ENCODE peak calls at places on chromosomes 2 and 18, in four cellular contexts. One of them, this sample, is unnamed.

GRCh38 chr2:220837226-220837625 is 734.9 kb downstream of the EPHA4 start:
- DNase-seq in IMR-90: peak; percentile 41
- DNase-seq in K562: no peak
- DNase-seq in GM12878: no peak
- DNase-seq in this sample: no peak

GRCh38 chr2:130790808-130791616 is 35.7 kb downstream of the AMER3 start:
- DNase-seq in IMR-90: no peak
- DNase-seq in K562: no peak
- DNase-seq in GM12878: no peak
- DNase-seq in this sample: no peak

GRCh38 chr2:186496401-186496800 is 10.3 kb downstream of the ZC3H15 start:
- DNase-seq in IMR-90: no peak
- DNase-seq in K562: no peak
- DNase-seq in GM12878: no peak
- DNase-seq in this sample: no peak

GRCh38 chr2:45607701-45608100 is 3.4 kb downstream of the SRBD1 start:
- DNase-seq in IMR-90: no peak
- DNase-seq in K562: peak; percentile 55
- DNase-seq in GM12878: no peak
- DNase-seq in this sample: peak; percentile 24

GRCh38 chr2:25853038-25853638 is 25.1 kb downstream of the ASXL2 start:
- DNase-seq in IMR-90: no peak
- DNase-seq in K562: no peak
- DNase-seq in GM12878: no peak
- DNase-seq in this sample: no peak

GRCh38 chr2:127984551-127984950 is 43.3 kb downstream of the SAP130 start:
- DNase-seq in IMR-90: peak; percentile 60
- DNase-seq in K562: no peak
- DNase-seq in GM12878: no peak
- DNase-seq in this sample: no peak

GRCh38 chr2:53268086-53268485 is 499.5 kb upstream of the CHAC2 start:
- DNase-seq in IMR-90: no peak
- DNase-seq in K562: no peak
- DNase-seq in GM12878: no peak
- DNase-seq in this sample: no peak

GRCh38 chr2:172084484-172084733 is 898 bp upstream of the DLX1 start:
- DNase-seq in IMR-90: no peak
- DNase-seq in K562: peak; percentile 74
- DNase-seq in GM12878: no peak
- DNase-seq in this sample: no peak

GRCh38 chr2:200225943-200226342 is 80.5 kb upstream of the SPATS2L start:
- DNase-seq in IMR-90: peak; percentile 28
- DNase-seq in K562: no peak
- DNase-seq in GM12878: no peak
- DNase-seq in this sample: no peak

GRCh38 chr2:8392098-8392844 is 289.6 kb upstream of the ID2 start:
- DNase-seq in IMR-90: no peak
- DNase-seq in K562: no peak
- DNase-seq in GM12878: no peak
- DNase-seq in this sample: no peak

GRCh38 chr2:8389373-8390108 is 292.3 kb upstream of the ID2 start:
- DNase-seq in IMR-90: peak; percentile 51
- DNase-seq in K562: no peak
- DNase-seq in GM12878: no peak
- DNase-seq in this sample: no peak

GRCh38 chr2:8393506-8393905 is 288.4 kb upstream of the ID2 start:
- DNase-seq in IMR-90: no peak
- DNase-seq in K562: no peak
- DNase-seq in GM12878: no peak
- DNase-seq in this sample: no peak

GRCh38 chr2:8391126-8391525 is 290.7 kb upstream of the ID2 start:
- DNase-seq in IMR-90: no peak
- DNase-seq in K562: no peak
- DNase-seq in GM12878: no peak
- DNase-seq in this sample: no peak

DNA sequence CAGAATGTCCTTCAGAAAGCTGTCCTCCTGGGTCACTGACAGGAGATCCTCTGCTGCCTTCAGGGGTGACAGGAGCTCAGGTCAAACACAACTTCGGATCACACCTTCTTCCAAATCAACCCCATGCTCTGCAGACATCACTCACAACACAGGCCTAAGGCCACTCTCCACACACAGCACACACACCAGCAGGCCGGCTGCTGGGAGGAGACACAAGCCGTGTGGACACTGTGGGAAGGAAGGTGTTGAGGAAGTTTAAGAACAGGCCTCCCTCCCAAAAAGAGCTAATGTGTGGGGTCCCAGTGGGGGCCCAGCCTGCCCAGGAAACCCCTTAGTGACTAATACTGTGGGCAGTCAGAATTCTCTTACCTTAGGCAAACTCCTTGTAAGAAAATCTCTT is 290.3 kb upstream of the ID2 start:
- DNase-seq in IMR-90: no peak
- DNase-seq in K562: no peak
- DNase-seq in GM12878: no peak
- DNase-seq in this sample: no peak
- TF ChIP-seq FOS in IMR-90: no peak
- TF ChIP-seq FOS in K562: no peak
- TF ChIP-seq FOS in GM12878: no peak
- TF ChIP-seq FOS in this sample: no peak

DNA sequence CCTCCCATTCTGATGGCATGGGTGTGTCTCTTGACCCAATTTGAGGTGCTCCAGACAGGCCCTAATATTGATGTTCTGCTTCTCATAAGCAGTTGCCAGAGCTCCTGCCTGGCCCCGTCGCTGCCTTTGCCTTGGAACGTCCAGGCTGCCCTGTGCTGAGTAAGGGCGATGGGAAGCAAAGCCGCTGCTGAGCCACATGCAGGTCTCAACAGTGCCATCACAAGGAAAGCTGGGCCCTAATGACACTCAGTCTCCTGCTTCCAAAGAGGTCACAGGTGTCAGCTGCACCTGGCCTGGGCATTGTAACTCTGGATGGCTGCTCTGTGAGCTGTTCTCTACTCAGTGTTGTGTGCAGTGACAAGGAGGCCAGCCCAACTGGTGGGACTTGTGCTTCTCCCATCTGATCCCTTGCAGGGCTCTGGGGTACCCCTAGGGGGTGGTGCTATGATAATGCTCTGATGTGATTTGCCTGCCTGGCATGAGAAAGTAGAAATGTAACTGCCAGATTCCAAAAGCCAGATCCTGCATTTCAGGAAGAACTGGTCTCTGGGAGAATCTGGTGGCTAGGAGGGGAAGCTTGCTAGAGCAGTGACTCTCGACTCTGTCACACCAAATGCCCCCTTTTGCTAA is 8.7 kb downstream of the TTC39C start:
- DNase-seq in IMR-90: no peak
- DNase-seq in K562: no peak
- DNase-seq in GM12878: no peak
- DNase-seq in this sample: no peak
- TF ChIP-seq CTCF in IMR-90: no peak
- TF ChIP-seq CTCF in K562: no peak
- TF ChIP-seq CTCF in GM12878: peak; percentile 12
- TF ChIP-seq CTCF in this sample: no peak

DNA sequence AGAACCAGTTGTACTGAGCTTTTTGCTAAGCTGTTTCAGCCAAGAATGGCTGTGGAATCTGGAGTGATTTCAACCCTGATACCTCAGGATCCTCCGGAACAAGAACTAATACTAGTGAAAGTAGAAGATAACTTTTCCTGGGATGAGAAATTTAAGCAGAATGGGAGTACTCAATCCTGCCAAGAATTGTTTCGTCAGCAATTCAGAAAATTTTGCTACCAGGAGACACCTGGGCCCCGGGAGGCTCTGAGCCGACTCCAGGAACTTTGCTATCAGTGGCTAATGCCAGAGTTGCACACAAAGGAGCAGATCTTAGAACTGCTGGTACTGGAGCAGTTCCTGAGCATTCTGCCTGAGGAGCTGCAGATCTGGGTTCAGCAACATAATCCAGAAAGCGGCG is 1.6 kb downstream of the ZNF397 start:
- DNase-seq in IMR-90: no peak
- DNase-seq in K562: no peak
- DNase-seq in GM12878: no peak
- DNase-seq in this sample: no peak
- H3K4me3 ChIP-seq in IMR-90: no peak overlapping the region
- H3K4me3 ChIP-seq in K562: no peak overlapping the region
- H3K4me3 ChIP-seq in GM12878: peak overlapping the region; percentile 4
- H3K4me3 ChIP-seq in this sample: no peak overlapping the region

GRCh38 chr2:64996914-64997313 is 7.7 kb downstream of the SLC1A4 start:
- DNase-seq in IMR-90: no peak
- DNase-seq in K562: no peak
- DNase-seq in GM12878: no peak
- DNase-seq in this sample: no peak

GRCh38 chr2:64995041-64995440 is 5.8 kb downstream of the SLC1A4 start:
- DNase-seq in IMR-90: no peak
- DNase-seq in K562: no peak
- DNase-seq in GM12878: no peak
- DNase-seq in this sample: no peak

GRCh38 chr2:65000619-65001018 is 11.4 kb downstream of the SLC1A4 start:
- DNase-seq in IMR-90: no peak
- DNase-seq in K562: no peak
- DNase-seq in GM12878: no peak
- DNase-seq in this sample: no peak

GRCh38 chr2:64999754-65000153 is 10.6 kb downstream of the SLC1A4 start:
- DNase-seq in IMR-90: no peak
- DNase-seq in K562: no peak
- DNase-seq in GM12878: no peak
- DNase-seq in this sample: no peak

DNA sequence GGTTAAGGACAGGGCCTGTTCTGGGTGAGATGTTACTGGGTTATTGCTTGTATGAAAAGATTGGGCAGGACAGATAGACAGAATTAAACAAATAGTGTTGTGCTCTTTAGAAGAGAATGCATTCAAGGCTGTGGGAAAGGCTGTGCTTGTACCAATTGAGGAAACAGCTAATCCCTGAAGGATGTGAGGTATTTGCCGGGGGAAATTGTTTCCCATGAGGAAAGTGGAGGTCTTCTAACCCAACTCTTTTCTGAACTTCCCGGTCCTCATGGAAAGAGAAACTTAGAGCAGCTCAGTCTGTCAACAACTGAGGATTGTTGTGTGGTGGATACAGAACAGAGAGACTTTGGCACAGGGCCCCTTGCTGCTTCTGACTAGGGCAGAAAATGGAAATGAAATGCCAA is 9.5 kb downstream of the SLC1A4 start:
- DNase-seq in IMR-90: peak; percentile 74
- DNase-seq in K562: no peak
- DNase-seq in GM12878: no peak
- DNase-seq in this sample: peak; percentile 94
- TF ChIP-seq FOS in IMR-90: no peak
- TF ChIP-seq FOS in K562: no peak
- TF ChIP-seq FOS in GM12878: no peak
- TF ChIP-seq FOS in this sample: no peak

DNA sequence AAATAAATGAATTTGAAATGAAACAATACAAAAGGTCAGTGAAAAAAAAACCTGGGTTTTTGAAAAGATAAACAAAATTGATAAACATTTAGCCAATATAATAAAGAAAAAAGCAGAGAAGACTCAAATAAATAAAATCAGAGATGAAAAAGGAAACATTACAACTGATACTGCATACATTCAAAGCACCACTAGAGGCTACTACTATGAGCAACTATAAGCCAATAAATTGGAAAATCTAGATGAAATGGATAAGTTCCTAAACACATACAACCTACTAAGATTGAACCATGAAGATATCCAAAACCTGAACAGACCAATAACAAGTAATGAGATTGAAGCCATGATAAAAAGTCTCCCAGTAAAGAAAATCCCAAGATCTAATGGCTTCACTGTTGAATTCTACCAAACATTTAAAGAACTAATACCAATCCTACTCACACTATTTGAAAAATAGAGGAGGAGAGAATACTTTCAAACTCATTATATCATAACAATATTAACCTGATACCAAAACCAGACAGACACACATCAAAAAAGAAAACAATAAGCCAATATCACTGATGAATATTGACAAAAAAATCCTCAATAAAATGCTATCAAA is 80.8 kb upstream of the CERS6 start:
- DNase-seq in IMR-90: no peak
- DNase-seq in K562: no peak
- DNase-seq in GM12878: no peak
- DNase-seq in this sample: no peak
- TF ChIP-seq CTCF in IMR-90: no peak
- TF ChIP-seq CTCF in K562: no peak
- TF ChIP-seq CTCF in GM12878: peak; percentile 16
- TF ChIP-seq CTCF in this sample: no peak

GRCh38 chr18:499351-500229 is 911 bp downstream of the COLEC12 start:
- DNase-seq in IMR-90: peak; percentile 85
- DNase-seq in K562: no peak
- DNase-seq in GM12878: no peak
- DNase-seq in this sample: peak; percentile 57
- H3K4me3 ChIP-seq in IMR-90: peak overlapping the region; percentile 35
- H3K4me3 ChIP-seq in K562: no peak overlapping the region
- H3K4me3 ChIP-seq in GM12878: no peak overlapping the region
- H3K4me3 ChIP-seq in this sample: peak overlapping the region; percentile 58

DNA sequence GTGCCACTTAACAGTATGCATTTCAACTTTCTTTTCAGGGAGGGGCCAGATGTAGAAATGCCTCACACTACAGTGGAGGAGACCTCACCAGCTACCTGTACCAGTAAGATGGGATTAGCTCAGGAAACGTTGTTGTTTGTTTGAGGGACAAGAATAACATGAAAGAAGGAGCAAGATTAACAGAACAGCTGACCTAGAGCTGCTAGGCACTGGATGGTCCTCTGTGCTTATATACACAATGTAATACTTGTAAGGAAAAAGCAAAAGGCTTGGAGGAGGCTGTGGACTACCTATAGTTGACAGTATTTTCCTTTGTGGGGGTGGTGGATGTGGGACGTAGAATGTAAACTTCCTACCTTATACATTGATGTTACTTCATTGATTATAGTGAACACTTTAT is 154.4 kb downstream of the FMNL2 start:
- DNase-seq in IMR-90: no peak
- DNase-seq in K562: no peak
- DNase-seq in GM12878: no peak
- DNase-seq in this sample: no peak
- TF ChIP-seq FOS in IMR-90: no peak
- TF ChIP-seq FOS in K562: no peak
- TF ChIP-seq FOS in GM12878: no peak
- TF ChIP-seq FOS in this sample: no peak

This sample was measured in endothelial cell of umbilical vein.